ENCODE peak calls at places on chromosomes 6 and 20, in six cellular contexts. One of them, this sample, is unnamed.

GRCh38 chr6:115323001-115323400 is 737.7 kb downstream of the FRK start:
- DNase-seq in hepatocyte: no peak
- DNase-seq in HuH-7.5: no peak
- DNase-seq in EH: no peak
- DNase-seq in transverse colon: no peak
- DNase-seq in endothelial cell: no peak
- DNase-seq in this sample: no peak

GRCh38 chr6:1587546-1587945 is 22.2 kb upstream of the FOXC1 start:
- DNase-seq in EH: no peak
- DNase-seq in hepatocyte: no peak
- DNase-seq in HuH-7.5: no peak
- DNase-seq in endothelial cell: no peak
- DNase-seq in transverse colon: no peak
- DNase-seq in this sample: no peak

GRCh38 chr6:54535568-54535967 is 227.3 kb downstream of the TINAG start:
- DNase-seq in hepatocyte: no peak
- DNase-seq in transverse colon: no peak
- DNase-seq in EH: no peak
- DNase-seq in endothelial cell: no peak
- DNase-seq in HuH-7.5: no peak
- DNase-seq in this sample: no peak

GRCh38 chr20:611047-611842 is 1.1 kb upstream of the TCF15 start:
- DNase-seq in endothelial cell: no peak
- DNase-seq in HuH-7.5: no peak
- DNase-seq in transverse colon: no peak
- DNase-seq in EH: no peak
- DNase-seq in hepatocyte: no peak
- DNase-seq in this sample: no peak

GRCh38 chr6:37868447-37868825 is 48.9 kb downstream of the ZFAND3 start:
- DNase-seq in transverse colon: no peak
- DNase-seq in HuH-7.5: no peak
- DNase-seq in endothelial cell: no peak
- DNase-seq in EH: peak; percentile 84
- DNase-seq in hepatocyte: no peak
- DNase-seq in this sample: no peak

GRCh38 chr6:162849269-162849668 is 121.5 kb downstream of the PACRG start:
- DNase-seq in EH: no peak
- DNase-seq in transverse colon: no peak
- DNase-seq in hepatocyte: no peak
- DNase-seq in endothelial cell: no peak
- DNase-seq in HuH-7.5: no peak
- DNase-seq in this sample: no peak

GRCh38 chr6:73564578-73565345 is 43.9 kb upstream of the EEF1A1 start:
- DNase-seq in EH: no peak
- DNase-seq in hepatocyte: no peak
- DNase-seq in transverse colon: no peak
- DNase-seq in HuH-7.5: no peak
- DNase-seq in endothelial cell: no peak
- DNase-seq in this sample: no peak

GRCh38 chr6:89797317-89797716 is 22.3 kb downstream of the MDN1 start:
- DNase-seq in endothelial cell: no peak
- DNase-seq in EH: peak; percentile 1
- DNase-seq in HuH-7.5: no peak
- DNase-seq in hepatocyte: no peak
- DNase-seq in transverse colon: no peak
- DNase-seq in this sample: no peak